ENCODE peak calls at places on chromosomes 12 and 14, in ten cellular contexts. One of them, this sample, is unnamed.

GRCh38 chr14:35875296-35875695 is 49.2 kb downstream of the BRMS1L start:
- DNase-seq in C1 segment of cervical spinal cord: no peak
- DNase-seq in HCEC 1CT: no peak
- DNase-seq in activated T-cell treated with anti-CD3 and anti-CD28 coated beads, Interleukin-2, amount 50 U/mL, for 72 hours: no peak
- DNase-seq in head of caudate nucleus: no peak
- DNase-seq in lower lobe of right lung: no peak
- DNase-seq in stomach: no peak
- DNase-seq in NCI-H1436: no peak
- DNase-seq in lung: no peak
- DNase-seq in substantia nigra: no peak
- DNase-seq in this sample: no peak

GRCh38 chr14:77804592-77804991 is 4.7 kb downstream of the ADCK1 start:
- DNase-seq in C1 segment of cervical spinal cord: no peak
- DNase-seq in HCEC 1CT: peak; percentile 26
- DNase-seq in activated T-cell treated with anti-CD3 and anti-CD28 coated beads, Interleukin-2, amount 50 U/mL, for 72 hours: peak; percentile 56
- DNase-seq in head of caudate nucleus: peak; percentile 17
- DNase-seq in lower lobe of right lung: no peak
- DNase-seq in stomach: no peak
- DNase-seq in NCI-H1436: no peak
- DNase-seq in lung: no peak
- DNase-seq in substantia nigra: no peak
- DNase-seq in this sample: no peak

GRCh38 chr14:99579903-99580570 is 24.0 kb downstream of the CCDC85C start:
- DNase-seq in C1 segment of cervical spinal cord: no peak
- DNase-seq in HCEC 1CT: no peak
- DNase-seq in activated T-cell treated with anti-CD3 and anti-CD28 coated beads, Interleukin-2, amount 50 U/mL, for 72 hours: no peak
- DNase-seq in head of caudate nucleus: no peak
- DNase-seq in lower lobe of right lung: peak; percentile 70
- DNase-seq in stomach: peak; percentile 75
- DNase-seq in NCI-H1436: no peak
- DNase-seq in lung: peak; percentile 68
- DNase-seq in substantia nigra: no peak
- DNase-seq in this sample: peak; percentile 27

GRCh38 chr12:113755098-113755497 is 211.0 kb downstream of the RBM19 start:
- DNase-seq in C1 segment of cervical spinal cord: no peak
- DNase-seq in HCEC 1CT: no peak
- DNase-seq in activated T-cell treated with anti-CD3 and anti-CD28 coated beads, Interleukin-2, amount 50 U/mL, for 72 hours: no peak
- DNase-seq in head of caudate nucleus: no peak
- DNase-seq in lower lobe of right lung: no peak
- DNase-seq in stomach: no peak
- DNase-seq in NCI-H1436: no peak
- DNase-seq in lung: no peak
- DNase-seq in substantia nigra: no peak
- DNase-seq in this sample: no peak

GRCh38 chr14:55665067-55665700 is 85.2 kb downstream of the KTN1 start:
- DNase-seq in C1 segment of cervical spinal cord: no peak
- DNase-seq in HCEC 1CT: no peak
- DNase-seq in activated T-cell treated with anti-CD3 and anti-CD28 coated beads, Interleukin-2, amount 50 U/mL, for 72 hours: peak; percentile 13
- DNase-seq in head of caudate nucleus: no peak
- DNase-seq in lower lobe of right lung: no peak
- DNase-seq in stomach: no peak
- DNase-seq in NCI-H1436: no peak
- DNase-seq in lung: no peak
- DNase-seq in substantia nigra: no peak
- DNase-seq in this sample: no peak

GRCh38 chr12:85626782-85627171 is 209.4 kb downstream of the RASSF9 start:
- DNase-seq in C1 segment of cervical spinal cord: no peak
- DNase-seq in HCEC 1CT: peak; percentile 5
- DNase-seq in activated T-cell treated with anti-CD3 and anti-CD28 coated beads, Interleukin-2, amount 50 U/mL, for 72 hours: no peak
- DNase-seq in head of caudate nucleus: no peak
- DNase-seq in lower lobe of right lung: no peak
- DNase-seq in stomach: no peak
- DNase-seq in NCI-H1436: no peak
- DNase-seq in lung: no peak
- DNase-seq in substantia nigra: no peak
- DNase-seq in this sample: no peak

GRCh38 chr12:71190822-71191221 is 33.0 kb upstream of the TSPAN8 start:
- DNase-seq in C1 segment of cervical spinal cord: no peak
- DNase-seq in HCEC 1CT: no peak
- DNase-seq in activated T-cell treated with anti-CD3 and anti-CD28 coated beads, Interleukin-2, amount 50 U/mL, for 72 hours: no peak
- DNase-seq in head of caudate nucleus: no peak
- DNase-seq in lower lobe of right lung: no peak
- DNase-seq in stomach: no peak
- DNase-seq in NCI-H1436: no peak
- DNase-seq in lung: no peak
- DNase-seq in substantia nigra: no peak
- DNase-seq in this sample: no peak

GRCh38 chr12:113860059-113860820 is 105.9 kb downstream of the RBM19 start:
- DNase-seq in C1 segment of cervical spinal cord: no peak
- DNase-seq in HCEC 1CT: no peak
- DNase-seq in activated T-cell treated with anti-CD3 and anti-CD28 coated beads, Interleukin-2, amount 50 U/mL, for 72 hours: no peak
- DNase-seq in head of caudate nucleus: no peak
- DNase-seq in lower lobe of right lung: no peak
- DNase-seq in stomach: no peak
- DNase-seq in NCI-H1436: peak; percentile 74
- DNase-seq in lung: no peak
- DNase-seq in substantia nigra: no peak
- DNase-seq in this sample: no peak

GRCh38 chr12:27838543-27838942 is 58.5 kb upstream of the MANSC4 start:
- DNase-seq in C1 segment of cervical spinal cord: no peak
- DNase-seq in HCEC 1CT: no peak
- DNase-seq in activated T-cell treated with anti-CD3 and anti-CD28 coated beads, Interleukin-2, amount 50 U/mL, for 72 hours: no peak
- DNase-seq in head of caudate nucleus: no peak
- DNase-seq in lower lobe of right lung: no peak
- DNase-seq in stomach: no peak
- DNase-seq in NCI-H1436: no peak
- DNase-seq in lung: no peak
- DNase-seq in substantia nigra: no peak
- DNase-seq in this sample: no peak